ENCODE peak calls at places on chromosomes 3 and 15, in seven cellular contexts. A, Z, M, U, G, I and O are unnamed samples.

GRCh38 chr15:85754993-85755392 is 39.7 kb downstream of the KLHL25 start:
- DNase-seq in A (no peak), Z (peak; percentile 9), M (no peak), U (no peak), G (no peak), I (no peak), O (no peak)

GRCh38 chr3:132784502-132785025 is 62.4 kb upstream of the NPHP3 start:
- DNase-seq in A (no peak), Z (peak; percentile 25), M (no peak), U (no peak), G (no peak), I (peak; percentile 34), O (no peak)

GRCh38 chr3:194269610-194270145 is 81.5 kb downstream of the CPN2 start:
- DNase-seq in A (peak; percentile 66), Z (peak; percentile 71), M (no peak), U (no peak), G (no peak), I (peak; percentile 85), O (no peak)

GRCh38 chr3:42991369-42992315 is 12.5 kb downstream of the GASK1A start:
- DNase-seq in A (peak; percentile 66), Z (no peak), M (no peak), U (no peak), G (no peak), I (peak; percentile 9), O (no peak)

GRCh38 chr3:151923901-151924300 is 50.5 kb downstream of the SUCNR1 start:
- DNase-seq in A (no peak), Z (peak; percentile 58), M (no peak), U (peak; percentile 51), G (no peak), I (peak; percentile 75), O (peak; percentile 77)

GRCh38 chr3:105878061-105878460 is 9.2 kb upstream of the CBLB start:
- DNase-seq in A (no peak), Z (peak; percentile 54), M (no peak), U (no peak), G (no peak), I (peak; percentile 76), O (no peak)

GRCh38 chr3:9897408-9898372 is 5.0 kb upstream of the IL17RE start:
- DNase-seq in A (no peak), Z (no peak), M (no peak), U (peak; percentile 92), G (peak; percentile 77), I (peak; percentile 68), O (peak; percentile 99)

GRCh38 chr3:66604476-66604875 is 103.7 kb upstream of the LRIG1 start:
- DNase-seq in A (no peak), Z (no peak), M (no peak), U (no peak), G (no peak), I (no peak), O (no peak)

GRCh38 chr3:143951351-143951971 is 20.2 kb upstream of the DIPK2A start:
- DNase-seq in A (peak; percentile 67), Z (peak; percentile 71), M (peak; percentile 56), U (peak; percentile 28), G (no peak), I (peak; percentile 36), O (peak; percentile 54)

GRCh38 chr3:173912126-173912525 is 514.6 kb downstream of the NLGN1 start:
- DNase-seq in A (no peak), Z (peak; percentile 66), M (no peak), U (no peak), G (no peak), I (peak; percentile 70), O (no peak)

GRCh38 chr15:34847598-34847997 is 52.2 kb upstream of the ACTC1 start:
- DNase-seq in A (no peak), Z (peak; percentile 26), M (no peak), U (no peak), G (no peak), I (no peak), O (no peak)

GRCh38 chr15:58329781-58330467 is 101.9 kb upstream of the LIPC start:
- DNase-seq in A (no peak), Z (no peak), M (no peak), U (no peak), G (no peak), I (no peak), O (peak; percentile 73)

GRCh38 chr3:151410891-151411559 is 26.5 kb upstream of the P2RY12 start:
- DNase-seq in A (no peak), Z (peak; percentile 63), M (no peak), U (no peak), G (no peak), I (peak; percentile 74), O (peak; percentile 64)

GRCh38 chr3:189842681-189843602 is 211.8 kb downstream of the TP63 start:
- DNase-seq in A (no peak), Z (no peak), M (no peak), U (peak; percentile 41), G (no peak), I (no peak), O (no peak)

GRCh38 chr3:175224051-175224450 is 364.9 kb downstream of the NAALADL2 start:
- DNase-seq in A (no peak), Z (no peak), M (no peak), U (no peak), G (no peak), I (no peak), O (no peak)

GRCh38 chr15:67862771-67863441 is 23.1 kb upstream of the RNU6-1 start:
- DNase-seq in A (no peak), Z (no peak), M (no peak), U (no peak), G (no peak), I (no peak), O (no peak)

GRCh38 chr3:99248913-99249312 is 347.4 kb upstream of the DCBLD2 start:
- DNase-seq in A (no peak), Z (peak; percentile 33), M (no peak), U (no peak), G (no peak), I (peak; percentile 41), O (peak; percentile 21)

GRCh38 chr15:98655732-98656131 is 7.4 kb downstream of the IGF1R start:
- DNase-seq in A (no peak), Z (no peak), M (no peak), U (no peak), G (no peak), I (no peak), O (no peak)
- H4K20me1 ChIP-seq in A (peaks cover 100% of the 10 kb centered on the region), Z (peaks cover 38% of the 10 kb centered on the region), M (peaks cover 31% of the 10 kb centered on the region), U (no peaks in the 10 kb centered on the region), G (no peaks in the 10 kb centered on the region), I (peaks cover 4% of the 10 kb centered on the region), O (peaks cover 5% of the 10 kb centered on the region)

DNA sequence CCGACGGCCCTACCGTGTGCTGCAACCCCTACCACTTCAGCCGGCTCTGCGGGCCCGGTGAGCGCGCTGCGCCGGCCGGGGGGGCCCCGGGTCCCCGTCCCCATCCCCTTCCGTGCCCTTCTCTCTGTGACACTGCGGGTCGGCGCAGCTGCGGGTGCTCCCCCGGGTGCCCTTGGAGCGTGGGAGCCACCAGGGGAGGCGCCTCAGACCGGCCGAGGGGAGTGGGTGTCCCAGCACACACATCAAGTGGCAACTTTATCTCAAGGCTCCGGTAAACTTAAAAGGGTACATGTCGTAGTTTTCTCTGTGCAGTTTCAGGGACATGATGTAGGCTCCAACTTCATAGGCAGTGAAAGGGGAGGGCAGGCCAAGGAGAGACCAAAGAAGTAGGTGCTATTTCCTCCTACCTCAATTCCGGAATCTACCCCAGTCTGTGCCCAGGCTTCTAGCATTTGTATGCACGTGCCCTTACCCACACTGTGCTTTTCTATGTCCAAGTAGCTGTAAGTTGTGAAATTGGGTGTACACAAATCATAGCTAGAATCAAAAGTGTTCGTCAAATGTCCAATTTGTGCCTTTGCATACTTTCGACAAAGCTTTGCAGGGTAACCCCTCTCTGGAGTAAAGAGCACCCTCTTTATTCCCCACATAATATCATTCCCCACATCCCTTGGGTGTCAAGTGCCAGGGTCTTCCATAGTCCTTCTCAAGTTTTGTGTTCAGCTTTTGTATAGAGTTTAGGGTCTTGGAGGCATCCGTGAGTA is 2.2 kb downstream of the SMAD6 start:
- DNase-seq in A (no peak), Z (no peak), M (no peak), U (no peak), G (no peak), I (no peak), O (no peak)
- TF ChIP-seq EZH2 in A (peak; percentile 40), Z (no peak), M (peak; percentile 77), U (peak; percentile 62), G (peak; percentile 95), I (no peak), O (no peak)

DNA sequence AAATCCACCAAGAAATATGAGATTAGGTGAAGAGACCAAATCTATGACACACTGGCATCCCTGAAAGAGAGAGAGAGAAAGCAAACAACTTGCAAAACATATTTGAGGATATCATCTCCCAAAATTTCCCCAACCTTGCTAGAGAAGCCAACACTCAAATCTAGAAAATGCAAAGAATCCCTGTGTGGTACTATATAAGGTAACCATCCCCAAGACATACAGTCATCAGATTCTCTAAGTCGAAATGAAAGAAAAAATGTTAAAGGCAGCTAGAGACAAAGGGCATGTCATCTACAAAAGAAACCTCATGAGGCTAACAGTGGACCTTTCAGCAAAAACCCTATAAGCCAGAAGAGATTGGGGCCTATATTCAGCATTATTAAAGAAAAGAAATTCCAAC is 622.1 kb upstream of the LMCD1 start:
- DNase-seq in A (no peak), Z (no peak), M (no peak), U (no peak), G (no peak), I (no peak), O (no peak)
- H4K20me1 ChIP-seq in A (no peaks in the 10 kb centered on the region), Z (no peaks in the 10 kb centered on the region), M (no peaks in the 10 kb centered on the region), U (no peaks in the 10 kb centered on the region), G (no peaks in the 10 kb centered on the region), I (no peaks in the 10 kb centered on the region), O (no peaks in the 10 kb centered on the region)

DNA sequence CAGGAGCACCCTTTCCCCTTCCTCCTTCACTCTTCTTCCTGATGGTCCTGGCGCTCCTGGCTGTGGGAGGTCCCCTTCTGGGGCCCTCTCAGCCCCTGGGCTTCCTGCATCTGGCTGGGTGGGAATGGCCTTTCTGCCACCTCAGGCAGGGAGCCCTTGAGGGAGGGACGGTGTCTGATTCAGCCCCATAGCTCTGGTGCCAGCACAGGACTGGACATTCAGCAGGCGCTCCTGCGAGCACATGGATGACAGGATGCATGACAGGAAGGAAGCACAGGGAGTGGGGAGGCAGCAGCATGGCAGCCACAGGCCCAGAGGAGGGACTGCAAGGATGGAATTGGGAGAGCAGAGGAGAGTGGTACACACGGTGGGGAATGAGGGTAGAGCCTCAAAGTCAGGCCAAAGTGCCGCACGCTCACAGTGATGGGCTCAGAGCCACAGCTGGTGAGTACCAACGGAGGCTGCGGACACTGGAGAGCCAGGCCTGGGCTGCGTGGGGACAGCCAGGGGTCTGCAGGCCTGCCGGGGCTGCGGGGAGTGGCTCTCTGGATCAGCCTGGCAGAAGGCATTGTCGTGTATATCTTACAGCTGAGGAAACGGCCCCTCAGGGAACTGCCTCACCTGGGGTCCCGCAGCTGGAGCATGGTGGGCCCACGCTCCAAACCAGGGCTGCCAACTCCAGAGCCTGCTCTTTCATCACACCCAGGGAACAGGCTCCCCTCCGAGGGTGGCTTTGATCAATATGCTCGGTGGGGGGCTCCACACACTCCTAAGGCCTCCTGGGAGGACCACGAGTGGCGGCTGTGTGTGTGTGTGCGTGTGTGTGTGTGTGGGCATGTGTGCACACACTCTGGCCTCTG is 51.3 kb upstream of the CTSH start:
- DNase-seq in A (no peak), Z (no peak), M (no peak), U (no peak), G (no peak), I (no peak), O (no peak)
- TF ChIP-seq EZH2 in A (no peak), Z (no peak), M (no peak), U (no peak), G (no peak), I (no peak), O (no peak)

GRCh38 chr15:73605759-73606423 is 27.3 kb downstream of the NPTN start:
- DNase-seq in A (no peak), Z (no peak), M (no peak), U (no peak), G (no peak), I (no peak), O (no peak)
- H4K20me1 ChIP-seq in A (peaks cover 93% of the 10 kb centered on the region), Z (peaks cover 14% of the 10 kb centered on the region), M (peaks cover 5% of the 10 kb centered on the region), U (peaks cover 3% of the 10 kb centered on the region), G (peaks cover 18% of the 10 kb centered on the region), I (no peaks in the 10 kb centered on the region), O (peaks cover 51% of the 10 kb centered on the region)